ENCODE peak calls at places on chromosomes 11 and 22, in six cellular contexts. B is A549, U is sigmoid colon, R is HepG2, Z is K562, M is suprapubic skin. P is an unnamed sample.

GRCh38 chr22:48335442-48336139 is 1492.1 kb downstream of the BRD1 start:
- DNase-seq in B (peak), U (no peak), R (no peak), Z (no peak), M (no peak), P (no peak)

GRCh38 chr11:45576461-45577215 is 88.8 kb downstream of the CHST1 start:
- DNase-seq in B (no peak), U (no peak), R (no peak), Z (no peak), M (no peak), P (no peak)

GRCh38 chr11:73239571-73240189 is 21.6 kb downstream of the P2RY2 start:
- DNase-seq in B (no peak), U (peak), R (no peak), Z (no peak), M (no peak), P (no peak)

GRCh38 chr11:111000400-111001090 is 245.0 kb upstream of the POU2AF2 start:
- DNase-seq in B (no peak), U (no peak), R (no peak), Z (no peak), M (no peak), P (no peak)

GRCh38 chr11:70381350-70381749 is 17.0 kb upstream of the CTTN start:
- DNase-seq in B (no peak), U (peak), R (no peak), Z (no peak), M (peak), P (no peak)

GRCh38 chr22:49531533-49531895 is 296.2 kb downstream of the BRD1 start:
- DNase-seq in B (no peak), U (no peak), R (no peak), Z (no peak), M (no peak), P (no peak)

GRCh38 chr22:19879996-19880785 is 25.5 kb upstream of the GNB1L start:
- DNase-seq in B (no peak), U (peak), R (peak), Z (no peak), M (peak), P (peak)

GRCh38 chr11:38598413-38598812 is 2000.4 kb upstream of the RAG2 start:
- DNase-seq in B (no peak), U (no peak), R (no peak), Z (no peak), M (no peak), P (no peak)

GRCh38 chr11:8928981-8929615 is 3.6 kb downstream of the C11orf16 start:
- DNase-seq in B (no peak), U (no peak), R (peak), Z (no peak), M (no peak), P (no peak)

DNA sequence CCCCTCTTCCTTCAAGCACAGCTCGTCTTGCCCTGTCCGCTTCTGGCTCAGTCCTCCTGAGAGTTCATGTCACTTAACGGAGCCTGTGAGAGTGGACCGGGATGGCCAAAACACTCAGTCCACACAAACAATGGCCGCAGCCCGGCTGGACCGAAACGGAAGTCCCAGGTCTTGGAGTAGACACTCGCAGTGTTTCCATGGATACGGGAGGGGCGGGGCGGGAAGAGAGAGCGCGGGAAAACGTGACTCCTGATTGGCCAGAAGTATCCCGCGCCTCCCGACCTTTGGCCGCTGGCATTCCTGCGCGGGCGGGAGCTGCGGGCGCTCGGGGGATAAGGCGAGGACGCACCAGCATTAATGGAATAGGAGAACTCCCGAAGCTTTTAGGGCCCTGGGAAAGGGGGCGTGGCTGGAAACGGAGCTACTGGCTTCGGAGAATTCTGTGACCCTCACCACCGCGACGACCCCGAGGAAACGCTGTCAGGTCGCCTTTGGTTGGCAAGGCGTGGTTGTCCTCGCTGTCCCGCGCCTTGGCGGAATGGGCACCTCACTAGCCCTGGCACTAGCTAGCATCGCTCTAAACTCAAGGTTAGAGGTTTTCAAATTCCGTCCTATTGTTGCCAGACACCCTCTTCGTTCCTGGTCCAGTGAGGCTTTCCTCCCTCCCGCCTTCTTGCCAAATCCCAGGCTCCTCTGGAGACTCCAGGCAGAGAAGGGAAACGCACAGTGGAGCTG is at the start of the genes NLRP14 and ZNF214:
- DNase-seq in B (peak), U (peak), R (peak), Z (peak), M (peak), P (peak)
- TF ChIP-seq POLR2A in B (peak), U (no peak), R (peak), Z (no peak), M (no peak), P (peak)

DNA sequence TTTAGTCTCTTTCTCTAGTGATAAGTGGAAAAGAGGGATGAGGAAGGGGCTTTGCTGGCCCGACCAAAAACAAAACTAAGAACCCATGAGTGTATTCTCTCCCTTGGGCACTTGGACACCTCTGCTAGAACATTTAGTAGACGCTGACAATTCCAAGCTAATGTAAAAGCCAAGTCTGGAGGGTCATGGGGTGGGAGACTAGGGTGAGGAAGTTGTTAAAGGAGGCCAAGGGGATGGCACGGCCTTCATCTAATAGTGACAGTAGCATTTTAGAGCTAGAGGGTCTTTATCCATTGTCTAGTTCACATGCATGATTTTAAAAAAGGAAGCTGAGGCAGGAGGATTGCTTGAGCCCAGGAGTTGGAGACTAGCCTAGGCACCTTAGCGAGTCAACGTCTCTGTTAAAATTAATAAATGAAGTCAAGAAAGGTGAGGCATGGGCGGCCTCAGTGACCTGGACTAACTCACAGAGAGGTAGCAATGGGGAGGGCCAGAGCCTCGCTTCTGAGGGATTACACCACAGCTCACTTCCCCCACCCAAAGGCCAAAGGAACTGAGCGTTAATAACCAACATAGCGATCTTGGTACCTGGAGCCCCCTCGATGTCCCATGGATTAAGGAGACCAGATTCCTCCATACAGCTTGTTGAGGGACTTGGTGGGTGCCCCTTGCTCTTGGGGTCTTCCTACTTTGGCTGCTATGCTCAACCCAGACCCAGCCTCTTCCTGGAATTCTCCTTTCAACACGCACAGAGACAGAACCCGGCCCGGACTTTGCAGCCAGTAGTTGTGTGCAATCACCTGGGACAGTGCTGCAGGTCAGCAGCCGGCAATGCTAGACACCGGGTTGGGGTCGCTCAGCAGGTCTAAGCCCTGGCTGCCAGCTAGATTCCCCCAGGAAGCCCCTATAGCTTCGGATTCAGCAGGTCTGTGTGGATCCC is 70.4 kb downstream of the BCR start:
- DNase-seq in B (no peak), U (no peak), R (peak), Z (peak), M (no peak), P (no peak)
- H3K4me3 ChIP-seq in B (no peak), U (no peak), R (no peak), Z (no peak), M (no peak), P (no peak)

GRCh38 chr22:45525480-45525879 is 22.8 kb downstream of the FBLN1 start:
- DNase-seq in B (no peak), U (no peak), R (no peak), Z (no peak), M (no peak), P (no peak)

GRCh38 chr22:45526263-45526662 is 23.6 kb downstream of the FBLN1 start:
- DNase-seq in B (no peak), U (peak), R (no peak), Z (no peak), M (no peak), P (no peak)

GRCh38 chr22:45528046-45528445 is 25.4 kb downstream of the FBLN1 start:
- DNase-seq in B (no peak), U (no peak), R (no peak), Z (no peak), M (no peak), P (no peak)

GRCh38 chr22:45527456-45527855 is 24.8 kb downstream of the FBLN1 start:
- DNase-seq in B (no peak), U (no peak), R (no peak), Z (no peak), M (no peak), P (no peak)

GRCh38 chr22:45526768-45527360 is 24.2 kb downstream of the FBLN1 start:
- DNase-seq in B (no peak), U (peak), R (no peak), Z (no peak), M (no peak), P (no peak)
- TF ChIP-seq EP300 in B (no peak), U (no peak), R (no peak), Z (no peak), M (peak), P (peak)

GRCh38 chr11:65432686-65433582 is 10.3 kb downstream of the NEAT1 start:
- DNase-seq in B (peak), U (no peak), R (no peak), Z (no peak), M (no peak), P (no peak)
- TF ChIP-seq POLR2A in B (no peak), U (no peak), R (peak), Z (peak), M (no peak), P (no peak)

DNA sequence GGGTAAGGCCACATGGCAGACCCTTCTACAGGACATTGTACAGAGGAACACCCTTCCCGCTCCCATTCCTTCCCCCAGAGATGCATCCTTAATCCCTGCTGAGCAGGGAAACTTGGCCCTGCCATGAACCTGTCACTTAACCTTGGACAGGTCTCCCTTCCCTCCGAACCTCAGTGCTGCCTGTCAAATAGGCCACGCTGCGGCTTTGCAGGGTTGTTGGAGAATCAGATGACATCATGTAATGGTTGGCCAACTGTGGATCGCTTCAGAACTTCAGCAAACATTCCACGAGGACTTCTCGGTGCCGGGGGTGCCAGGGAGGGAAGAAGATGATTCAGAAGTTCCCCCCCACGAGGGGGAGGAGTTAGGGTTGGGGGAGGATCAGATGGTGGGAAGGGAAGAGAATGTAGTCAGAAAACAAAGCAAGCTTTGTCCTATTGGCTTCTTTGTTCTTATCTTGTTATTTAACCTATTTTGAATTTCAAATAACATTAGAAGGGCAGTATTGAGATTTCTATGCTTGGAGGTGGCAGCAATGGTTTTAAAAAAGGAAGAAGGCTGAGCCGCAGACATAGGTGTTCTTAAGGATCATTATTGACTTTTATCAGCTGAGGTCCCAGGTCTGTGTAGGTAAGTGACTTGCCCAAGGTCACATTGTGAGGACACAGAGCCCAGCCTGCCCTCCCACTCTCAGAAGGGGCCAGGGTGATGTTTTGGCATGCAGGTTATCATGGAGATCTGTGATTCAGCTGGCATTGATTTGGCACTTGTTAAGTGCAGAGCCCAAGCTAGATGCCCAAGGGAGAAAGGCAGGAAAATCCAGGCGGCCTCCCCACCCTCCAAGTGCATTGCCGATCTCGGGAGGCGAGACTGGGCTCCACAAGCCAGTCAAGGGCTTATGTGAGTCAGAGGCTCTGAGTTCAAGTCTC is 3.1 kb downstream of the CDC42EP1 start:
- DNase-seq in B (peak), U (peak), R (peak), Z (peak), M (peak), P (peak)
- H3K4me3 ChIP-seq in B (peak), U (peak), R (peak), Z (peak), M (no peak), P (no peak)

GRCh38 chr22:40950888-40951794 is at the start of gene RBX1:
- DNase-seq in B (peak), U (peak), R (peak), Z (peak), M (peak), P (peak)
- TF ChIP-seq EP300 in B (no peak), U (no peak), R (no peak), Z (peak), M (no peak), P (no peak)

DNA sequence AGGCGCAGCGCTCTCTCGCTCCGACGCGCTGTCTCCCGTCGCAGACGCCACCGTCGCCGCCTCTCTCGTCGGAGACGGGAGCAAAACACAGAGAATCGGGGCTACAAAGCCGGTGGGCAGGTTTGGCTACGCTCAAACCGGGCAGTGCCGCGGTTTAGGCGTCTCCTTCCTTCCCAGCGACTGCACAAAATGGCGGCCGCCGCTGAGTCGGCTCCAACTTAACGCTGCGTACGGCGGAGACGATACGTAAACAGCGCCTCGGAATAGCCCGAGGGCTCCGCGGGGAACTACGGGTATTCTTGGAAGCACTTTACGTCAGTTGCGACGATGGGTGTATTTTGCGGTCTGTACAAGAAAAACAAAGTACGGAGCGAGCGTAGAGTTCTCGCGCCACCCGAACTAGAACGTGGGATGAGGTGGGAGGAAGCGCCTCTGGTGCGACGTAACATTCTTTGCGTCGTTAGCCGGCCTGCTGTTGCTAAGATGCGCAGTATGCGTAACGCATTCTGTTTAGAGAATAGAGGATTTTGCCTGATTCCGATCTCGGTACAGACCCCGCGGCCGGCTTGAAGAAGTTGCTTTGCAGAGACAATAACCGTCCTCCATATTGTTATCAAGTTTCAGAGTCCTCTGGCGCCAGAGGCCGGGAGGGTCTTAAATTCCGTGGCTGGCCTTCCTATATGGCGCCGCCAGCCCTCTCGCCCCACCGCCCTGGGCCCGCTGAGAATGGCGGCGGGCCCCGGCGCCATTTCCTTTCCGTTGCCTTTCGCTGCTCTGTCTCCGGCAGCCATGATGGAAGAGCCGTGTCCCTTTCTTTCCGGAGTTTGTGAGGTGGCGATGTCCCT is at the start of gene DDX17:
- DNase-seq in B (peak), U (peak), R (peak), Z (peak), M (peak), P (peak)
- TF ChIP-seq POLR2A in B (peak), U (peak), R (peak), Z (peak), M (peak), P (peak)

GRCh38 chr11:75311858-75312288 is 39.6 kb downstream of the ARRB1 start:
- DNase-seq in B (no peak), U (peak), R (no peak), Z (no peak), M (peak), P (no peak)
- H3K4me3 ChIP-seq in B (no peak), U (peak), R (no peak), Z (no peak), M (peak), P (peak)

DNA sequence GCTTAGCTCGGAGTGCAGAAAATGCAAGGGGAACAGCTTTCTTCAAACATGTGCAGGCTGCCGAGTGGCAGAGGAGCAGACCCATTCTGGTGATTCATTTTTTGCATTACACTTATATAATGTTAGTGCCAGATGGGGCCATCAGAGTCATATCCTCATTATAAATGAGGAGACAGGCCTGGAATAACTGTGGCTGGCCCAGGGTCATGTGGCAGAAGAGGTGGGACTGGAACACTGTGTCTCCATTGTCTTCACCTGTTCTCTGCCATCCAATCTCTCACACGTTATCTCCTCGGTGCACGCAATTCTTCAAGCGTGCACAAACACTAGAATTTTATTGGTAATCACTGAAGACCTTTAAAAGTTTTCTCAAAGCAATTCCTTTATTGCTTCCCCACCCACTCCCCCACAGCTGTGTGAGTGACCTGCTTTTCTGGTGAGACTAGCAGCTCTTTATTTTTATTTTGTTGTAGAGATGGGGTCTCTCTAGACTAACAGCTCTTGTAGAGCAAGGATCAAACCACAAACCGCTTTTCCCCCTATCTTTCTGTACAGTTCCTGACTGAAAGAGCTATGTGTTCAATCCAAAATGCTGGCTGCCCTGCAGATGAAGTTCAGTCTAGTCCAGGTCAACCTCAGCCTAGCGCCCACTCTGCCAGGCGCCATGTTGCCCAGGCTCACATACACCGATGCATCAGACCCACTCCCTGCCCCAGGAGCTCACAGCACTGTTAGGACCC is 75.3 kb downstream of the ST3GAL4 start:
- DNase-seq in B (no peak), U (no peak), R (no peak), Z (no peak), M (no peak), P (no peak)
- TF ChIP-seq EP300 in B (no peak), U (no peak), R (no peak), Z (no peak), M (no peak), P (no peak)

GRCh38 chr11:100753562-100753961 is 66.5 kb downstream of the ARHGAP42 start:
- DNase-seq in B (no peak), U (no peak), R (no peak), Z (no peak), M (no peak), P (no peak)
- TF ChIP-seq POLR2A in B (no peak), U (no peak), R (no peak), Z (no peak), M (no peak), P (no peak)

P was measured in ovary.